ENCODE peak calls at places on chromosomes 5 and 9, in five cellular contexts. G is GM12878, Y is HCT116, W is GM23338, I is K562. S is an unnamed sample.

GRCh38 chr5:135559342-135559741 is 19.4 kb downstream of the CXCL14 start:
- DNase-seq in G (no peak), Y (peak; percentile 38), I (peak; percentile 67), W (peak; percentile 44), S (no peak)

GRCh38 chr5:16654647-16655334 is 38.0 kb upstream of the RETREG1 start:
- DNase-seq in Y (no peak), G (no peak), W (no peak), I (no peak), S (no peak)

GRCh38 chr5:68319316-68320093 is 103.9 kb downstream of the PIK3R1 start:
- DNase-seq in Y (no peak), G (no peak), I (no peak), W (no peak), S (no peak)

GRCh38 chr9:92151691-92152393 is 36.6 kb upstream of the SPTLC1 start:
- DNase-seq in I (no peak), Y (no peak), G (no peak), W (no peak), S (no peak)

GRCh38 chr5:157025093-157025698 is 33.7 kb downstream of the HAVCR1 start:
- DNase-seq in Y (no peak), G (peak; percentile 38), I (no peak), W (no peak), S (no peak)

GRCh38 chr9:22682536-22683392 is 236.1 kb downstream of the DMRTA1 start:
- DNase-seq in I (no peak), Y (no peak), G (no peak), W (no peak), S (peak; percentile 18)

GRCh38 chr5:177495243-177496060 is 2.0 kb downstream of the PDLIM7 start:
- DNase-seq in I (no peak), Y (no peak), G (no peak), W (peak; percentile 85), S (no peak)

GRCh38 chr9:32596936-32597335 is 24.0 kb upstream of the NDUFB6 start:
- DNase-seq in W (no peak), Y (no peak), I (no peak), G (no peak), S (no peak)

GRCh38 chr5:141330299-141331080 is at the start of gene PCDHGA1:
- DNase-seq in Y (no peak), I (peak; percentile 25), G (no peak), W (peak; percentile 63), S (no peak)

GRCh38 chr5:61020415-61020814 is 75.4 kb downstream of the NDUFAF2 start:
- DNase-seq in W (no peak), G (no peak), I (no peak), Y (no peak), S (no peak)

GRCh38 chr5:180603076-180603591 is 11.8 kb upstream of the SCGB3A1 start:
- DNase-seq in W (no peak), G (no peak), Y (no peak), I (no peak), S (no peak)

GRCh38 chr5:169097374-169097831 is 203.5 kb downstream of the SLIT3 start:
- DNase-seq in W (no peak), Y (no peak), I (no peak), G (no peak), S (no peak)

GRCh38 chr5:36682499-36682898 is 76.1 kb downstream of the SLC1A3 start:
- DNase-seq in Y (no peak), W (no peak), G (no peak), I (no peak), S (no peak)

GRCh38 chr9:1051286-1052118 is 1.3 kb downstream of the DMRT2 start:
- DNase-seq in Y (no peak), W (peak; percentile 68), I (no peak), G (no peak), S (no peak)

GRCh38 chr5:80503641-80504040 is 15.7 kb downstream of the FAM151B start:
- DNase-seq in Y (no peak), I (no peak), W (no peak), G (no peak), S (no peak)

GRCh38 chr5:113047234-113047633 is 70.6 kb downstream of the DCP2 start:
- DNase-seq in W (no peak), I (peak; percentile 40), Y (peak; percentile 22), G (no peak), S (no peak)

GRCh38 chr5:176944276-176944675 is 45.1 kb upstream of the HK3 start:
- DNase-seq in G (no peak), I (no peak), Y (no peak), W (peak; percentile 35), S (no peak)

GRCh38 chr9:89853931-89854330 is 249.1 kb downstream of the GADD45G start:
- DNase-seq in Y (no peak), I (no peak), W (no peak), G (no peak), S (no peak)

GRCh38 chr9:2427016-2427891 is 194.3 kb upstream of the VLDLR start:
- DNase-seq in G (no peak), W (no peak), Y (no peak), I (no peak), S (no peak)

GRCh38 chr5:139501376-139501775 is 18.8 kb upstream of the STING1 start:
- DNase-seq in Y (no peak), G (no peak), I (no peak), W (no peak), S (no peak)

GRCh38 chr5:126124706-126125345 is 298.4 kb upstream of the GRAMD2B start:
- DNase-seq in I (no peak), Y (peak; percentile 7), G (no peak), W (peak; percentile 16), S (no peak)

GRCh38 chr5:82849885-82850284 is 227.3 kb downstream of the TMEM167A start:
- DNase-seq in W (no peak), Y (no peak), G (no peak), I (no peak), S (no peak)
- TF ChIP-seq POLR2AphosphoS5 in W (no peak), Y (no peak), G (no peak), I (no peak), S (no peak)

DNA sequence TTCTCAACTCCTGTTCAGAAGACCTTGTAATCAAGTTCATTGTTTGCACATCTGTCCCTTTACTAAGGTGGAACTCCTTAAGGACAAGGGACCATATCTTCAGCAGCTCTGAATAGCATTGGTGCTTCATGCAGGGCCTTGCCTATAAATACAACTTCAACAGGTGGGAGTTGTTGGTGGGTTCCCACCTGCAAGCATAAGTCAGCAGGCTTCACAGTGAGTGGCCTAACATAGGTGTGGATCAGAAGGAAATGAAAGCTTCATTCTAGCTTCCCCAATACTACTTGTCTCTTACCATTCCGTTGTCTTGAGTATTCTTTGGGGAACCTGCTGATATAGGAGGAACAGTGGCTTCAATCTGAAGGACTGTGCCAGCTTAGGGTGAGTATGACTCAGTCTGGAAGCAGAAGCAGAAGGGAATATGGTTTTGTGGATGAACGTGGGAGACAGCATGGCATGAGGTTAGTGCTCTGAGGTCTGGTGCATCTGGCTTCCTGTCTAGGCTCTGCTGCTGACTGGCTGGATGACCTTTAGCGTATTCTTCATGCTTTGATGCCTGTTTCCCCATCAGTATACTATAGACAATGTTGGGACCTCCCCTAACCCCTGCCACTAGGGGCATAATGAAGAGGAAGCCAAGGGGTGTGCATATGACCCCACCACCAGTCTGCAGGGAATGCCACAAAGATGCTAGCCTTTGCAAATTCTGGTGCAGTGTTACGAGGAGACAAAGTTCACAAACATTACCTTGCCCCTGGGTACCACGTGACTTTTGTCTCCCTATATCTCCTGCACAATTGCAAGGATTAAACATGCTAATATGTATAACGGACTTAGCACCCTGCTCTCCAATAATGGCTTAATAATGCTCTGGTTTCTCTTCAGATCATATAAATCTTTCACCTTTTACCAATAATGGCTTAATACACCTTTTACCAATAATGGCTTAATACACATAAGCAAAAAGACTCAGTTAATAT is 192.3 kb downstream of the PALM2AKAP2 start:
- DNase-seq in W (peak; percentile 37), Y (no peak), G (peak; percentile 91), I (peak; percentile 14), S (no peak)
- H3K4me1 ChIP-seq in W (no peaks in the 10 kb centered on the region), Y (no peaks in the 10 kb centered on the region), G (peaks cover 86% of the 10 kb centered on the region), I (no peaks in the 10 kb centered on the region), S (no peaks in the 10 kb centered on the region)

GRCh38 chr5:77083088-77083487 is 4.0 kb downstream of the ZBED3 start:
- DNase-seq in W (no peak), I (no peak), G (no peak), Y (no peak), S (no peak)
- TF ChIP-seq REST in W (no peak), I (no peak), G (no peak), Y (no peak), S (no peak)

GRCh38 chr5:31995011-31995410 is 179.1 kb downstream of the GOLPH3 start:
- DNase-seq in W (no peak), G (peak; percentile 66), I (no peak), Y (no peak), S (no peak)
- TF ChIP-seq POLR2AphosphoS5 in W (no peak), G (no peak), I (no peak), Y (no peak), S (no peak)

DNA sequence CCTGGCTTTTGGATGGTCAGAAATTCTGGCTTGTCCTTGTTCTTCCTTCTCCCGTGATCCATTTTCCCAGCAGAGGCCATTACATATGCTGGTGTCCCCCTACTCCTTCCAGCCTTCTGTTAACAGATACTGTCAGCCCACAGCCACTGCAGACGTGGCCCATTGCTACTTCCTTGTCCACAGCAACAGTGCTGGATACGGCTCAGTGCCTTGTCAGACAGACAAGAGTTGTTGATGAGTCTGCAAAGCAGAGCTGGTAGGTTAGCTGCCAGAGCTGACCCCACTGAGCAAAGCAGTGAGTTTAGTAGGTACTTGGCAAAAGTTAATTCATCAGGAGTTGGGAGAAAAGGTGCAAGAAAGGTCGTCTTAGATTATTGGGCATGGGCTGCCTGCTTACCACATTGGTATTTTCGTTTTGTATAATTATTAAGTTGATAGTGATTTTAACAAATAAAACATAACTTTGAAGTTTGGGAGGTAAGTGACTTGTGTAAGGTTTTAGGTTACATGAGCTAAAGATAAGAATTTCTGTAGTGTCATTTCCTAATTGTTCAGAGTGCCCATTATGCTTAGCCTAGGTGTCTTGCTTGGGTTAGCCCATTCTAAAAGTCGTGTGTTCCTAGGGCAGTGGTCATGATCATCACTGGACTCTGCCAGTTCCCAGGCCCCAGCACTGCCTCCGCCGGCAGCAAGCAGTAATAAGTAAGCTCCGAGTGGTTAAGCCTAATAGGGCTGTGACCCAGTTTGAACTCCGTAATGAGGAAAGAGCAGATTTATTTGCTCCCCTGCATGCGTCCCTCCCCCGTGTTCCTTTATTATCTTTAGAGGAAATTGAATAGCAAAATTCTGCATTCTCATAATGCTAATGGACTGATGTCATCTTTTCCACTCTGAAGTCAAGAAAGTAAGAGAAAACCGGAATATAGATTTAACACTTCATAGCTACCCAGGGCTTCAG is 292.0 kb downstream of the FANCC start:
- DNase-seq in Y (no peak), G (no peak), W (no peak), I (peak; percentile 26), S (no peak)
- H3K4me1 ChIP-seq in Y (peaks cover 46% of the 10 kb centered on the region), G (no peaks in the 10 kb centered on the region), W (no peaks in the 10 kb centered on the region), I (peaks cover 4% of the 10 kb centered on the region), S (peaks cover 91% of the 10 kb centered on the region)

S was measured in Panc1.